ENCODE peak calls at places on chromosome 20, in eight cellular contexts. One of them, this sample, is unnamed.

GRCh38 chr20:38968090-38968489 is 5.9 kb downstream of the DHX35 start:
- DNase-seq in GM23338: no peak
- DNase-seq in HL-60: no peak
- DNase-seq in heart right ventricle: no peak
- DNase-seq in brain microvascular endothelial cell: no peak
- DNase-seq in ovary: no peak
- DNase-seq in tibial nerve: no peak
- DNase-seq in suprapubic skin: no peak
- DNase-seq in this sample: no peak

GRCh38 chr20:50376888-50377459 is 133.2 kb upstream of the PTPN1 start:
- DNase-seq in ovary: no peak
- DNase-seq in heart right ventricle: no peak
- DNase-seq in tibial nerve: no peak
- DNase-seq in HL-60: no peak
- DNase-seq in GM23338: no peak
- DNase-seq in brain microvascular endothelial cell: no peak
- DNase-seq in suprapubic skin: no peak
- DNase-seq in this sample: no peak

GRCh38 chr20:34709836-34710567 is 5.9 kb downstream of the TP53INP2 start:
- DNase-seq in brain microvascular endothelial cell: peak
- DNase-seq in suprapubic skin: no peak
- DNase-seq in ovary: peak
- DNase-seq in GM23338: peak
- DNase-seq in tibial nerve: peak
- DNase-seq in heart right ventricle: peak
- DNase-seq in HL-60: no peak
- DNase-seq in this sample: no peak

GRCh38 chr20:36835025-36835424 is 40.9 kb upstream of the TLDC2 start:
- DNase-seq in GM23338: no peak
- DNase-seq in brain microvascular endothelial cell: no peak
- DNase-seq in suprapubic skin: no peak
- DNase-seq in tibial nerve: no peak
- DNase-seq in HL-60: no peak
- DNase-seq in heart right ventricle: no peak
- DNase-seq in ovary: no peak
- DNase-seq in this sample: no peak

GRCh38 chr20:23039136-23039875 is 4.2 kb downstream of the SSTR4 start:
- DNase-seq in tibial nerve: no peak
- DNase-seq in heart right ventricle: no peak
- DNase-seq in GM23338: no peak
- DNase-seq in suprapubic skin: no peak
- DNase-seq in ovary: no peak
- DNase-seq in brain microvascular endothelial cell: no peak
- DNase-seq in HL-60: no peak
- DNase-seq in this sample: no peak

GRCh38 chr20:3163099-3164042 is 3.7 kb upstream of the FASTKD5 start:
- DNase-seq in GM23338: no peak
- DNase-seq in ovary: no peak
- DNase-seq in heart right ventricle: no peak
- DNase-seq in suprapubic skin: no peak
- DNase-seq in brain microvascular endothelial cell: no peak
- DNase-seq in tibial nerve: no peak
- DNase-seq in HL-60: no peak
- DNase-seq in this sample: no peak

GRCh38 chr20:33724439-33725094 is 4.5 kb upstream of the PXMP4 start:
- DNase-seq in heart right ventricle: no peak
- DNase-seq in HL-60: peak
- DNase-seq in tibial nerve: no peak
- DNase-seq in ovary: no peak
- DNase-seq in GM23338: no peak
- DNase-seq in brain microvascular endothelial cell: no peak
- DNase-seq in suprapubic skin: no peak
- DNase-seq in this sample: no peak

GRCh38 chr20:50265245-50265946 is 74.8 kb downstream of the CEBPB start:
- DNase-seq in suprapubic skin: no peak
- DNase-seq in heart right ventricle: no peak
- DNase-seq in tibial nerve: no peak
- DNase-seq in GM23338: no peak
- DNase-seq in HL-60: no peak
- DNase-seq in ovary: no peak
- DNase-seq in brain microvascular endothelial cell: no peak
- DNase-seq in this sample: no peak

GRCh38 chr20:1623501-1624250 is 3.9 kb upstream of the SIRPB1 start:
- DNase-seq in heart right ventricle: no peak
- DNase-seq in brain microvascular endothelial cell: no peak
- DNase-seq in ovary: no peak
- DNase-seq in suprapubic skin: no peak
- DNase-seq in HL-60: no peak
- DNase-seq in GM23338: no peak
- DNase-seq in tibial nerve: no peak
- DNase-seq in this sample: no peak

GRCh38 chr20:16477632-16478031 is 95.6 kb downstream of the KIF16B start:
- DNase-seq in brain microvascular endothelial cell: no peak
- DNase-seq in HL-60: no peak
- DNase-seq in heart right ventricle: no peak
- DNase-seq in GM23338: no peak
- DNase-seq in tibial nerve: no peak
- DNase-seq in suprapubic skin: no peak
- DNase-seq in ovary: no peak
- DNase-seq in this sample: no peak

GRCh38 chr20:13017235-13017634 is 8.5 kb downstream of the SPTLC3 start:
- DNase-seq in heart right ventricle: no peak
- DNase-seq in ovary: no peak
- DNase-seq in tibial nerve: no peak
- DNase-seq in brain microvascular endothelial cell: peak
- DNase-seq in GM23338: no peak
- DNase-seq in HL-60: no peak
- DNase-seq in suprapubic skin: no peak
- DNase-seq in this sample: no peak

GRCh38 chr20:59147197-59147596 is 16.4 kb upstream of the ZNF831 start:
- DNase-seq in brain microvascular endothelial cell: no peak
- DNase-seq in tibial nerve: no peak
- DNase-seq in HL-60: no peak
- DNase-seq in GM23338: no peak
- DNase-seq in suprapubic skin: no peak
- DNase-seq in heart right ventricle: no peak
- DNase-seq in ovary: no peak
- DNase-seq in this sample: no peak
- H3K27ac ChIP-seq in brain microvascular endothelial cell: no peak
- H3K27ac ChIP-seq in tibial nerve: peak
- H3K27ac ChIP-seq in HL-60: no peak
- H3K27ac ChIP-seq in GM23338: no peak
- H3K27ac ChIP-seq in suprapubic skin: no peak
- H3K27ac ChIP-seq in heart right ventricle: peak
- H3K27ac ChIP-seq in ovary: no peak
- H3K27ac ChIP-seq in this sample: peak

DNA sequence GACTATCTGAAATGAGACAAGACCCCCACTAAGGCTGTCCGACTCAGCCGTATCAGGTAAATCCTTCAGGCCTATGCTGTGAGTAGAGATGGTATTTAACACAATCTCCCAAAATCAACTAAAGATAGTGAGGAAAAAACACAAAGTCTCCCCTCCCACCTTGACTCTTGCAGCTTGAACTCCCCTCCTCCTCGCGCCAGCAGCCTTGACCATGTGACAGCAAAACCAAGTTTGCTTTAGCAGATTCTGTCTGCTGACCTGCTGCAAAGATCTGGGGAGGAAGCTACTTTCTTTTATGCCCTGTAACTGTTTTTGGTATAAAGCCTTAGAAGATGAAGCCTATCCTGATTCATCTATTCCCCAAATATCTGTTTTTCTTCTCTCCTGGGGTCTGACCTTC is 509.5 kb downstream of the CDH26 start:
- DNase-seq in GM23338: no peak
- DNase-seq in tibial nerve: no peak
- DNase-seq in HL-60: no peak
- DNase-seq in suprapubic skin: no peak
- DNase-seq in heart right ventricle: no peak
- DNase-seq in brain microvascular endothelial cell: no peak
- DNase-seq in ovary: no peak
- DNase-seq in this sample: no peak
- H3K27ac ChIP-seq in GM23338: no peak
- H3K27ac ChIP-seq in tibial nerve: no peak
- H3K27ac ChIP-seq in HL-60: no peak
- H3K27ac ChIP-seq in suprapubic skin: no peak
- H3K27ac ChIP-seq in heart right ventricle: no peak
- H3K27ac ChIP-seq in brain microvascular endothelial cell: no peak
- H3K27ac ChIP-seq in ovary: no peak
- H3K27ac ChIP-seq in this sample: no peak

GRCh38 chr20:5586720-5587119 is 163.5 kb upstream of the SHLD1 start:
- DNase-seq in tibial nerve: no peak
- DNase-seq in GM23338: no peak
- DNase-seq in brain microvascular endothelial cell: no peak
- DNase-seq in suprapubic skin: no peak
- DNase-seq in ovary: no peak
- DNase-seq in heart right ventricle: no peak
- DNase-seq in HL-60: no peak
- DNase-seq in this sample: no peak

GRCh38 chr20:5592165-5592564 is 158.0 kb upstream of the SHLD1 start:
- DNase-seq in GM23338: no peak
- DNase-seq in brain microvascular endothelial cell: no peak
- DNase-seq in ovary: no peak
- DNase-seq in suprapubic skin: no peak
- DNase-seq in HL-60: no peak
- DNase-seq in heart right ventricle: no peak
- DNase-seq in tibial nerve: no peak
- DNase-seq in this sample: no peak

GRCh38 chr20:5592823-5593761 is 157.1 kb upstream of the SHLD1 start:
- DNase-seq in ovary: no peak
- DNase-seq in brain microvascular endothelial cell: no peak
- DNase-seq in GM23338: no peak
- DNase-seq in HL-60: no peak
- DNase-seq in suprapubic skin: no peak
- DNase-seq in heart right ventricle: no peak
- DNase-seq in tibial nerve: no peak
- DNase-seq in this sample: no peak

GRCh38 chr20:5595744-5596143 is 154.5 kb upstream of the SHLD1 start:
- DNase-seq in tibial nerve: no peak
- DNase-seq in heart right ventricle: no peak
- DNase-seq in HL-60: no peak
- DNase-seq in GM23338: no peak
- DNase-seq in brain microvascular endothelial cell: no peak
- DNase-seq in ovary: no peak
- DNase-seq in suprapubic skin: no peak
- DNase-seq in this sample: no peak

GRCh38 chr20:5590899-5591298 is 159.3 kb upstream of the SHLD1 start:
- DNase-seq in suprapubic skin: no peak
- DNase-seq in tibial nerve: no peak
- DNase-seq in brain microvascular endothelial cell: no peak
- DNase-seq in GM23338: no peak
- DNase-seq in ovary: no peak
- DNase-seq in heart right ventricle: no peak
- DNase-seq in HL-60: no peak
- DNase-seq in this sample: no peak
- H3K27ac ChIP-seq in suprapubic skin: no peak
- H3K27ac ChIP-seq in tibial nerve: no peak
- H3K27ac ChIP-seq in brain microvascular endothelial cell: no peak
- H3K27ac ChIP-seq in GM23338: no peak
- H3K27ac ChIP-seq in ovary: no peak
- H3K27ac ChIP-seq in heart right ventricle: no peak
- H3K27ac ChIP-seq in HL-60: no peak
- H3K27ac ChIP-seq in this sample: no peak

DNA sequence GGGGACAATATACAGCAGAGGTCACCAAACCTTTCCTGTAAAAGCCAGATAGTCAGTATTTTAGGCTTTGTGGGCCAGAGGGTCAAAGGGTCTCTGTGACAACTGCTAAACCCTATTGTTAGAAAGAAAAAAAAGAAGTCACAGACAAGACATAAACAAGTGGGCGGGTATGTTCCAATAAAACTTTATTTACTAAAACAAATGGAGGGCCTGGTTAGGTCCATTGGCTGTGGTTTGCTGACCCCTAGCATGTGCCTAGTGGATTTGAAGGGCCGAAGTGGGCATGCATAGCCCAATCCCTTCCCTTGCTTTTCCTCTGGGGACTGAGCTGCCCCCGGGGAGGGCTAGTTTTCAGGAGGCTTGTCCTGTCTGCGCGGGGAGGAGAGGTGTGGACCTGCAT is 78.9 kb downstream of the SULF2 start:
- DNase-seq in GM23338: no peak
- DNase-seq in suprapubic skin: no peak
- DNase-seq in tibial nerve: no peak
- DNase-seq in heart right ventricle: no peak
- DNase-seq in ovary: no peak
- DNase-seq in brain microvascular endothelial cell: no peak
- DNase-seq in HL-60: no peak
- DNase-seq in this sample: no peak
- H3K27ac ChIP-seq in GM23338: no peak
- H3K27ac ChIP-seq in suprapubic skin: no peak
- H3K27ac ChIP-seq in tibial nerve: no peak
- H3K27ac ChIP-seq in heart right ventricle: peak
- H3K27ac ChIP-seq in ovary: no peak
- H3K27ac ChIP-seq in brain microvascular endothelial cell: no peak
- H3K27ac ChIP-seq in HL-60: no peak
- H3K27ac ChIP-seq in this sample: no peak

GRCh38 chr20:11195169-11195568 is 521.4 kb upstream of the JAG1 start:
- DNase-seq in HL-60: no peak
- DNase-seq in brain microvascular endothelial cell: no peak
- DNase-seq in GM23338: no peak
- DNase-seq in heart right ventricle: peak
- DNase-seq in suprapubic skin: no peak
- DNase-seq in ovary: no peak
- DNase-seq in tibial nerve: no peak
- DNase-seq in this sample: no peak
- H3K27ac ChIP-seq in HL-60: no peak
- H3K27ac ChIP-seq in brain microvascular endothelial cell: no peak
- H3K27ac ChIP-seq in GM23338: no peak
- H3K27ac ChIP-seq in heart right ventricle: no peak
- H3K27ac ChIP-seq in suprapubic skin: no peak
- H3K27ac ChIP-seq in ovary: no peak
- H3K27ac ChIP-seq in tibial nerve: no peak
- H3K27ac ChIP-seq in this sample: no peak

DNA sequence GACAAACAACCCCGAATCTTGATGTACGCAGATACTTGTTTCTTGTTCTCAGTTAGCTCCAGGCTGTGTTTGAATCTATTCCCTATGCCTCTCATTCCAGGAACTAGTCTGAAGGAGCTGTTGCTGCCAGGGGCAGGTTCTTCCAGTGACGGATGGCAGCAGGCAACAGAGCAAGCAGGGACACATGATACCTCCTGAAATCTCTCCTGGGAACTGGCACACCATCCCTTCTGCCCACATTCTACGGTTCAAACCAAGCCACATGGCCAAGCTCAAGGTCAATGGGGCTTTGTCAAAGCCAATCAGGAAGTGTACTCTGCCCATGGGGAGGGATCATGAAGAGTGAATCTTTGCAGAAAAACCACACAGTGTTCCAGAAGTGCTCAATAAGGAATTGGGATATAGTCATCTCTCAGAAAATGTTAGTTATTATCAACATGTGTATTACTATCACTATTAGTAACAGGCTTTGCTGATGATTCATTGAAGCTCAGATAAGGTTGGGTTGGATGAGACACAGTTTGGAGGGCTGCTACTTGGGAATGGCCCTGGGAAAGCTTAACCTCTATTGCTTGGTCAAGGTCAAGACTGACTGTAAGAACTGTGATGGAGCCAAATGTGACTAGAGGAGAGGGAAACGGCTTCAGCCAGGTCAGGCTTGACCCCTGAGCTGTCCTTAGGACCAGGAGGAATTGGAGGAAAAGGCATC is 454.9 kb downstream of the PTPRT start:
- DNase-seq in suprapubic skin: peak
- DNase-seq in GM23338: no peak
- DNase-seq in tibial nerve: no peak
- DNase-seq in ovary: no peak
- DNase-seq in heart right ventricle: no peak
- DNase-seq in HL-60: no peak
- DNase-seq in brain microvascular endothelial cell: no peak
- DNase-seq in this sample: no peak
- H3K27ac ChIP-seq in suprapubic skin: peak
- H3K27ac ChIP-seq in GM23338: no peak
- H3K27ac ChIP-seq in tibial nerve: no peak
- H3K27ac ChIP-seq in ovary: no peak
- H3K27ac ChIP-seq in heart right ventricle: no peak
- H3K27ac ChIP-seq in HL-60: no peak
- H3K27ac ChIP-seq in brain microvascular endothelial cell: no peak
- H3K27ac ChIP-seq in this sample: no peak

GRCh38 chr20:41182296-41183212 is 45.2 kb downstream of the PLCG1 start:
- DNase-seq in HL-60: no peak
- DNase-seq in ovary: no peak
- DNase-seq in GM23338: no peak
- DNase-seq in suprapubic skin: no peak
- DNase-seq in tibial nerve: peak
- DNase-seq in brain microvascular endothelial cell: no peak
- DNase-seq in heart right ventricle: no peak
- DNase-seq in this sample: no peak
- H3K27ac ChIP-seq in HL-60: no peak
- H3K27ac ChIP-seq in ovary: no peak
- H3K27ac ChIP-seq in GM23338: no peak
- H3K27ac ChIP-seq in suprapubic skin: no peak
- H3K27ac ChIP-seq in tibial nerve: no peak
- H3K27ac ChIP-seq in brain microvascular endothelial cell: no peak
- H3K27ac ChIP-seq in heart right ventricle: no peak
- H3K27ac ChIP-seq in this sample: no peak

This sample was measured in ascending aorta.